ENCODE peak calls at places on chromosomes 1 and 21, in four cellular contexts. One of them, this sample, is unnamed.

GRCh38 chr1:179883739-179884138 is 1.7 kb downstream of the TOR1AIP1 start:
- DNase-seq in fibroblast of lung: no peak
- DNase-seq in BJ: no peak
- DNase-seq in GM12865: peak; percentile 85
- DNase-seq in this sample: no peak

GRCh38 chr21:35138665-35139381 is 89.7 kb upstream of the RUNX1 start:
- DNase-seq in fibroblast of lung: peak; percentile 31
- DNase-seq in BJ: no peak
- DNase-seq in GM12865: peak; percentile 5
- DNase-seq in this sample: no peak

GRCh38 chr1:11806307-11806936 is 431 bp downstream of the CLCN6 start:
- DNase-seq in fibroblast of lung: no peak
- DNase-seq in BJ: no peak
- DNase-seq in GM12865: peak; percentile 25
- DNase-seq in this sample: no peak

GRCh38 chr1:224238756-224239155 is 55.7 kb downstream of the DEGS1 start:
- DNase-seq in fibroblast of lung: no peak
- DNase-seq in BJ: no peak
- DNase-seq in GM12865: no peak
- DNase-seq in this sample: no peak

GRCh38 chr1:23528245-23528978 is 2.6 kb downstream of the E2F2 start:
- DNase-seq in fibroblast of lung: peak; percentile 86
- DNase-seq in BJ: peak; percentile 41
- DNase-seq in GM12865: peak; percentile 92
- DNase-seq in this sample: peak; percentile 44

GRCh38 chr1:92277105-92277504 is 21.7 kb downstream of the GLMN start:
- DNase-seq in fibroblast of lung: peak; percentile 77
- DNase-seq in BJ: no peak
- DNase-seq in GM12865: no peak
- DNase-seq in this sample: no peak

GRCh38 chr1:116494745-116495144 is 76.1 kb downstream of the CD58 start:
- DNase-seq in fibroblast of lung: no peak
- DNase-seq in BJ: no peak
- DNase-seq in GM12865: no peak
- DNase-seq in this sample: no peak

GRCh38 chr1:19332832-19333231 is 20.7 kb downstream of the SLC66A1 start:
- DNase-seq in fibroblast of lung: no peak
- DNase-seq in BJ: no peak
- DNase-seq in GM12865: no peak
- DNase-seq in this sample: no peak

GRCh38 chr1:223233410-223234163 is 90.5 kb upstream of the TLR5 start:
- DNase-seq in fibroblast of lung: peak; percentile 69
- DNase-seq in BJ: peak; percentile 59
- DNase-seq in GM12865: peak; percentile 15
- DNase-seq in this sample: peak; percentile 23

GRCh38 chr21:42703173-42703908 is 49.9 kb downstream of the PDE9A start:
- DNase-seq in fibroblast of lung: no peak
- DNase-seq in BJ: no peak
- DNase-seq in GM12865: no peak
- DNase-seq in this sample: no peak

GRCh38 chr1:214990619-214991018 is 91.9 kb upstream of the KCNK2 start:
- DNase-seq in fibroblast of lung: peak; percentile 60
- DNase-seq in BJ: peak; percentile 84
- DNase-seq in GM12865: no peak
- DNase-seq in this sample: peak; percentile 56

GRCh38 chr1:40132383-40133121 is 28.6 kb upstream of the RLF start:
- DNase-seq in fibroblast of lung: peak; percentile 6
- DNase-seq in BJ: no peak
- DNase-seq in GM12865: no peak
- DNase-seq in this sample: no peak

GRCh38 chr1:158155673-158156072 is 25.0 kb upstream of the CD1D start:
- DNase-seq in fibroblast of lung: no peak
- DNase-seq in BJ: no peak
- DNase-seq in GM12865: no peak
- DNase-seq in this sample: no peak

GRCh38 chr1:16958475-16958874 is 21.9 kb downstream of the MFAP2 start:
- DNase-seq in fibroblast of lung: no peak
- DNase-seq in BJ: no peak
- DNase-seq in GM12865: no peak
- DNase-seq in this sample: no peak

GRCh38 chr1:172723251-172723650 is 64.3 kb downstream of the FASLG start:
- DNase-seq in fibroblast of lung: peak; percentile 4
- DNase-seq in BJ: no peak
- DNase-seq in GM12865: no peak
- DNase-seq in this sample: no peak

GRCh38 chr1:49331066-49331852 is 554.6 kb upstream of the BEND5 start:
- DNase-seq in fibroblast of lung: no peak
- DNase-seq in BJ: no peak
- DNase-seq in GM12865: no peak
- DNase-seq in this sample: no peak

GRCh38 chr1:1004780-1005697 is 5.1 kb upstream of the HES4 start:
- DNase-seq in fibroblast of lung: peak; percentile 28
- DNase-seq in BJ: peak; percentile 45
- DNase-seq in GM12865: no peak
- DNase-seq in this sample: no peak

DNA sequence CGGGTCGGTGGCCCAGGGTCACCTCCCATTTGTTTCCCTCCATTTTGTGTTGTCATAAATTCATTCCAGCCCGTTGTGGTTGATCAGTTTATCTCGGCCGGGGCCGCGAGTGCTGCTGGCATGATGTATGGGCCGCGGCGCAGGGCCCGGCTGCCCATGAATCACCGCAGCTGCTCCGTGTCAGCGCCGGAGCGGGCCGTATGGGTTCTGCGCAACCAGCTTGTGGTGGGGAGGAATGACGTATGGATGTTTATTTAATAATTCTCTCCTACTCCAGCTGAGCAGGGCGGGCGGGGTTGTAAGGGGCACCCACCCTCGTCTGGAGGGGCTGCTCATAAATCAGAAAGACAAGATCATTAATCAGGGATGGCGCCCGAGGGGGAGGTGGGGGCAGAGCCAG is 28.0 kb downstream of the TMEM53 start:
- DNase-seq in fibroblast of lung: peak; percentile 93
- DNase-seq in BJ: no peak
- DNase-seq in GM12865: no peak
- DNase-seq in this sample: no peak
- TF ChIP-seq CTCF in fibroblast of lung: no peak
- TF ChIP-seq CTCF in BJ: no peak
- TF ChIP-seq CTCF in GM12865: no peak
- TF ChIP-seq CTCF in this sample: no peak

DNA sequence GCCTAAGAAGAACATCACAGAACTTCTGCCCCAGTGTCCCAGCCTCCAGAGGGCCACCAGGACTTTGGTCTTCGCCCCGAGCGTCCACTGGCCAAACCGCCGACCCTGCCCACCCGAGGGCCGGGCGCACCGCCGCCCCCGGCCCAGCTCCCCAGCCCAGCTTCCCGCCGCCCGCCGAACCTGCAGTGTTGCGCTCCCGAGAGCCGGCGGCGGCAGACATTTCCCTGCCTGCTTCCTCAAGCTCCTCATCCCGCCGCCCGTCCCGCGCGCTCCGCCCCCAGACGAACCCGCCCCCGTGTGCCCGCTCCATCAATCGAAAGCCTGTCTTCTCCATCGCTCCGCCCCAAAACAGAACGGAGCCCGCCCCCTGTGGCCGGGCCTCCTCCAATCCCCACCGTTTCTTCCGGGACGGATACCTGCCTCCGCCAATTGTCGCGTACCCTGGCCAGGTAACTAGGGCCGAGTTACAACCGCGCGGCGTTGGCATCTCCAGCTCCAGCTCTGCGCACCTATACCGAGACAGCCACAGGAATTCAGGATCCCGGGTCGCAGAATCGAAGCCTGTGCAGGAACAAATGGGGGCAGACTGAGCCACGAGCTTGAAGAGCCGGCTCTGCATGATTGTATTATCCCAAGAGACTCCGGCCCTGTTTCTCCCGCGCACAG is 15.2 kb downstream of the INPP5B start:
- DNase-seq in fibroblast of lung: peak; percentile 87
- DNase-seq in BJ: peak; percentile 68
- DNase-seq in GM12865: peak; percentile 96
- DNase-seq in this sample: peak; percentile 65
- TF ChIP-seq CTCF in fibroblast of lung: no peak
- TF ChIP-seq CTCF in BJ: no peak
- TF ChIP-seq CTCF in GM12865: no peak
- TF ChIP-seq CTCF in this sample: no peak

GRCh38 chr1:221670081-221670480 is 71.8 kb downstream of the DUSP10 start:
- DNase-seq in fibroblast of lung: no peak
- DNase-seq in BJ: no peak
- DNase-seq in GM12865: no peak
- DNase-seq in this sample: no peak
- TF ChIP-seq CTCF in fibroblast of lung: no peak
- TF ChIP-seq CTCF in BJ: no peak
- TF ChIP-seq CTCF in GM12865: no peak
- TF ChIP-seq CTCF in this sample: no peak

GRCh38 chr1:50969611-50970507 is at the start of gene CDKN2C:
- DNase-seq in fibroblast of lung: peak; percentile 79
- DNase-seq in BJ: peak; percentile 77
- DNase-seq in GM12865: peak; percentile 77
- DNase-seq in this sample: peak; percentile 65
- TF ChIP-seq CTCF in fibroblast of lung: peak; percentile 10
- TF ChIP-seq CTCF in BJ: peak; percentile 23
- TF ChIP-seq CTCF in GM12865: no peak
- TF ChIP-seq CTCF in this sample: no peak

GRCh38 chr1:8396912-8397406 is 79.0 kb downstream of the SLC45A1 start:
- DNase-seq in fibroblast of lung: peak; percentile 98
- DNase-seq in BJ: peak; percentile 94
- DNase-seq in GM12865: peak; percentile 69
- DNase-seq in this sample: peak; percentile 52

GRCh38 chr1:8396083-8396911 is 78.4 kb downstream of the SLC45A1 start:
- DNase-seq in fibroblast of lung: peak; percentile 59
- DNase-seq in BJ: no peak
- DNase-seq in GM12865: no peak
- DNase-seq in this sample: no peak

GRCh38 chr1:8398086-8398485 is 80.2 kb downstream of the SLC45A1 start:
- DNase-seq in fibroblast of lung: no peak
- DNase-seq in BJ: no peak
- DNase-seq in GM12865: no peak
- DNase-seq in this sample: no peak

GRCh38 chr1:8397511-8397910 is 79.6 kb downstream of the SLC45A1 start:
- DNase-seq in fibroblast of lung: no peak
- DNase-seq in BJ: no peak
- DNase-seq in GM12865: peak; percentile 86
- DNase-seq in this sample: no peak

GRCh38 chr1:8398677-8399076 is 80.8 kb downstream of the SLC45A1 start:
- DNase-seq in fibroblast of lung: no peak
- DNase-seq in BJ: no peak
- DNase-seq in GM12865: peak; percentile 17
- DNase-seq in this sample: no peak
- TF ChIP-seq CTCF in fibroblast of lung: peak; percentile 8
- TF ChIP-seq CTCF in BJ: no peak
- TF ChIP-seq CTCF in GM12865: no peak
- TF ChIP-seq CTCF in this sample: no peak

GRCh38 chr21:15037095-15037730 is 27.6 kb downstream of the NRIP1 start:
- DNase-seq in fibroblast of lung: no peak
- DNase-seq in BJ: no peak
- DNase-seq in GM12865: no peak
- DNase-seq in this sample: no peak
- TF ChIP-seq CTCF in fibroblast of lung: no peak
- TF ChIP-seq CTCF in BJ: no peak
- TF ChIP-seq CTCF in GM12865: no peak
- TF ChIP-seq CTCF in this sample: no peak

GRCh38 chr1:15876357-15876756 is 28.9 kb downstream of the SPEN start:
- DNase-seq in fibroblast of lung: no peak
- DNase-seq in BJ: no peak
- DNase-seq in GM12865: no peak
- DNase-seq in this sample: no peak
- TF ChIP-seq CTCF in fibroblast of lung: peak; percentile 11
- TF ChIP-seq CTCF in BJ: no peak
- TF ChIP-seq CTCF in GM12865: peak; percentile 3
- TF ChIP-seq CTCF in this sample: no peak

This sample was measured in AG09319.